ENCODE peak calls at places on chromosomes 12 and 14, in six cellular contexts. J, T, K, U, O and S are unnamed samples.

GRCh38 chr12:40921563-40922163 is 229.4 kb downstream of the CNTN1 start:
- DNase-seq in J (peak; percentile 19), T (no peak), K (no peak), U (no peak), O (no peak), S (no peak)

GRCh38 chr14:99604766-99605298 is 825 bp upstream of the CCDC85C start:
- DNase-seq in J (peak; percentile 33), T (peak; percentile 56), K (peak; percentile 62), U (peak; percentile 43), O (no peak), S (peak; percentile 70)

GRCh38 chr12:131116437-131117117 is 162.9 kb downstream of the ADGRD1 start:
- DNase-seq in J (no peak), T (no peak), K (peak; percentile 70), U (no peak), O (no peak), S (peak; percentile 54)

GRCh38 chr12:51383281-51383905 is 7.8 kb downstream of the GALNT6 start:
- DNase-seq in J (no peak), T (no peak), K (peak; percentile 27), U (no peak), O (no peak), S (no peak)

GRCh38 chr14:88895116-88895515 is 70.7 kb downstream of the TTC8 start:
- DNase-seq in J (peak; percentile 80), T (no peak), K (no peak), U (no peak), O (no peak), S (no peak)

GRCh38 chr14:103886304-103887169 is 39.2 kb upstream of the PPP1R13B start:
- DNase-seq in J (no peak), T (no peak), K (no peak), U (no peak), O (no peak), S (peak; percentile 63)

GRCh38 chr14:88669346-88669745 is 106.5 kb downstream of the ZC3H14 start:
- DNase-seq in J (no peak), T (no peak), K (peak; percentile 12), U (no peak), O (no peak), S (no peak)

GRCh38 chr12:52074656-52075408 is 4.7 kb upstream of the SMIM41 start:
- DNase-seq in J (no peak), T (no peak), K (no peak), U (no peak), O (no peak), S (no peak)

GRCh38 chr12:3313066-3313465 is 177.9 kb upstream of the PRMT8 start:
- DNase-seq in J (peak; percentile 88), T (no peak), K (no peak), U (no peak), O (no peak), S (no peak)

GRCh38 chr14:69346710-69347109 is 51.4 kb downstream of the ERH start:
- DNase-seq in J (no peak), T (peak; percentile 68), K (peak; percentile 66), U (no peak), O (peak; percentile 56), S (peak; percentile 75)

GRCh38 chr12:32302218-32302826 is 97.0 kb upstream of the FGD4 start:
- DNase-seq in J (no peak), T (no peak), K (no peak), U (no peak), O (peak; percentile 74), S (no peak)

GRCh38 chr12:31222620-31223222 is 103.2 kb downstream of the SINHCAF start:
- DNase-seq in J (no peak), T (no peak), K (no peak), U (no peak), O (peak; percentile 5), S (no peak)

GRCh38 chr12:77521458-77522115 is 309.1 kb upstream of the NAV3 start:
- DNase-seq in J (no peak), T (no peak), K (no peak), U (no peak), O (no peak), S (no peak)

GRCh38 chr12:132219323-132219722 is 75.1 kb downstream of the NOC4L start:
- DNase-seq in J (no peak), T (no peak), K (no peak), U (no peak), O (no peak), S (peak; percentile 1)
- TF ChIP-seq CTCF in J (no peak), T (no peak), K (no peak), U (no peak), O (no peak), S (no peak)

GRCh38 chr14:63039800-63040380 is 5.4 kb downstream of the KCNH5 start:
- DNase-seq in J (peak; percentile 84), T (peak; percentile 35), K (no peak), U (no peak), O (no peak), S (peak; percentile 16)
- TF ChIP-seq CTCF in J (peak; percentile 47), T (peak; percentile 42), K (peak; percentile 49), U (no peak), O (peak; percentile 21), S (peak; percentile 62)

GRCh38 chr14:77059276-77059934 is 30.9 kb upstream of the IRF2BPL start:
- DNase-seq in J (peak; percentile 91), T (no peak), K (no peak), U (no peak), O (no peak), S (no peak)
- TF ChIP-seq CTCF in J (peak; percentile 36), T (no peak), K (no peak), U (no peak), O (peak; percentile 13), S (no peak)

DNA sequence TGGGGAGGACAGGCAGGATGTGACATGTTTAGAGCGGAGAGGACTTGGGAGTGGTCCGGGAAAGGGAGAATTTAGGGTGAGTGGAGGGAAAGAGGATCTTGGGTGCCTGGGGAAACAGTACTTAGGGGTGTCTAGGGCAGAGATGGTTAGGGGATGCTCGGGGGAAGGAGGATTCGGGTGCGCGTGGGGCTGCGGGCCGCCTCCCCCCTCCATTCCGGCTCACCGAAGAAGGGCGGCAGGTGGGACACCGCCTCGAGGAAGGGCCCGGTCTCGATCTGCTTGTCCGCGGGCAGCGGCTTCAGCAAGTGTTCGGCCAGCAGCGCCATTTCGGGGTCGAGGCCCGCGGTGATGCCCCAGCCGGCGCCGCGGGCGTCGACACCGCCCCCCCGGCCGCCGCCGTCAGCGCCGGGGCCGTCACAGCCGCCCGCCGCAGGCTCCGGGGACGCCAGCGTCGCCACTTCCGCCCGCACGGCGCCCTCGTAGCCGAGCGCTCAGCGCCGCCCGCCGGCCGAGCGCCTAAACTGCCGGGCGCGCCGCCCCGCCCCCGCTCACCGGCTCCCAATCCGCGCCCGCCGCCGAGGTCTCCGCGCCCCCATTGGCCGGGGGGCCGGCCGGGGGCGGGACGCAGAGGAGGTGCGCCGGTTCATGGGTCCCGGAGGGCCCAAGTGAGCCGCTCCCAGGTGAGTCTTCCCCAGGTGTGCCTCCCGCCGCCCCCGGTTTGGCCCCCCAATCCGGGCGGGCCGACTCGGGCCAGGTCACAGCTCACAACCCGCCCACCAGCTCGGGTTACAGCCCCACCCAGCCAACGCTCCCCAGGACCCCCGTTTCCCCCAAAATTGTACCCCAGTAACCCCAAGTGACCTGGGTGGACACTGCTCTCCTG is at the start of gene GLTP:
- DNase-seq in J (peak; percentile 63), T (peak; percentile 94), K (peak; percentile 81), U (peak; percentile 83), O (peak; percentile 98), S (peak; percentile 90)
- TF ChIP-seq CTCF in J (peak; percentile 89), T (peak; percentile 40), K (peak; percentile 64), U (peak; percentile 32), O (peak; percentile 93), S (no peak)

GRCh38 chr12:55965941-55966407 is at the start of gene PMEL:
- DNase-seq in J (no peak), T (no peak), K (no peak), U (no peak), O (no peak), S (peak; percentile 18)

GRCh38 chr12:55969356-55969755 is 2.7 kb downstream of the CDK2 start:
- DNase-seq in J (no peak), T (no peak), K (no peak), U (no peak), O (no peak), S (no peak)

GRCh38 chr12:55963760-55964159 is 2.1 kb downstream of the PMEL start:
- DNase-seq in J (no peak), T (no peak), K (no peak), U (no peak), O (no peak), S (no peak)

GRCh38 chr12:55965240-55965639 is 602 bp downstream of the PMEL start:
- DNase-seq in J (no peak), T (no peak), K (no peak), U (no peak), O (no peak), S (peak; percentile 13)

GRCh38 chr12:55966408-55967281 is at the start of gene CDK2:
- DNase-seq in J (peak; percentile 65), T (peak; percentile 96), K (peak; percentile 91), U (peak; percentile 90), O (peak; percentile 94), S (peak; percentile 98)
- TF ChIP-seq CTCF in J (no peak), T (no peak), K (no peak), U (no peak), O (no peak), S (no peak)

DNA sequence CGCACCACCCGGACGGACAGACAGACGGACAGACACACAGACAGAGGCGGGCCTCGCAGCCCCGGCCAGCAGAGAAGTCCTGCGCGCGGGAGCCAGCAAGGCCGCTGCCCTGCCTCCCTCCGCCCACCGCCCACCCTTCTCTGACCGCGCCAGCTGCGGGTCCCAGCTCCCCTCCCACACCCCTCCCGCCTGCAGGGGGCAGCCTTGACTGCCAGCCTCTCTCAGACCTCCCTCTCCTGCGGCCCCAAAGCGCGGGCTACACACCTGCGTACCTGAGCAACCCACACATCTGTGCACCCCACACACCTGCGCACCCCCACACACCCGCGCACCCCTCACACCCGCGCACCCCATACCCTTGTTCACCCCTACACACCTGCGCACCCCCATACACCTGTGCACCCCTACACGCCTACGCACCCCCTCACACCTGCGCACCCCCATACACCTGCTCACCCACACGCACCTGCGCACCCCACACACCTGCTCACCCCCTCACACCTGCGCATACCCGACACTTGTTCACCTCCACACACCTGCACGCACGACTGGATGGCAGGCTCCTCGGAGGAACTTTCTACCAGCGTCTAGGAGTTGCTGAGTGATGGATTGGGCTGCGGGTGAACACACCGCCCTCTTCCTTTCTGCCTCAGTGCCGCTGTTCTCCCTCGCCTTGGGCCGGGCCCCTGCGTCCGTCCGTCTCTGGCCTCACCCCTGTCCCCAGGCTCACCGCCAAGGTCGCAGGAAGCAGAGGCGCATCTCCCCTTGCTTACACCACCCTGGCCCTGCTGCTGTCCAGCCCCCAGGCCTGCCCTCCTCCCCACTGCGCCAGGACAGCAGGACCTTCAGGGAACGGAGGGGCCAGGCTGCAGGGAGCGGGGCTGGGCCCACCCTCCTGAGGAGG is 20.8 kb upstream of the TMEM106C start:
- DNase-seq in J (no peak), T (no peak), K (peak; percentile 69), U (no peak), O (peak; percentile 53), S (peak; percentile 43)
- TF ChIP-seq CTCF in J (peak; percentile 19), T (peak; percentile 32), K (peak; percentile 67), U (no peak), O (peak; percentile 16), S (no peak)

GRCh38 chr12:127670796-127671195 is 596.2 kb upstream of the TMEM132C start:
- DNase-seq in J (no peak), T (no peak), K (no peak), U (no peak), O (no peak), S (no peak)
- TF ChIP-seq CTCF in J (no peak), T (no peak), K (no peak), U (no peak), O (no peak), S (no peak)

GRCh38 chr14:21241218-21241819 is 27.9 kb downstream of the HNRNPC start:
- DNase-seq in J (peak; percentile 38), T (no peak), K (no peak), U (no peak), O (no peak), S (no peak)
- TF ChIP-seq CTCF in J (peak; percentile 40), T (peak; percentile 44), K (no peak), U (no peak), O (peak; percentile 27), S (peak; percentile 28)